ENCODE peak calls at places on chromosomes 12 and 14, in ten cellular contexts. One of them, this sample, is unnamed.

GRCh38 chr14:89445252-89445973 is 28.4 kb upstream of the FOXN3 start:
- DNase-seq in suprapubic skin: no peak
- DNase-seq in tibial nerve: no peak
- DNase-seq in colonic mucosa: no peak
- DNase-seq in GM12878: no peak
- DNase-seq in neural progenitor cell: no peak
- DNase-seq in left ventricle myocardium inferior: no peak
- DNase-seq in psoas muscle: no peak
- DNase-seq in transverse colon: no peak
- DNase-seq in IMR-90: peak
- DNase-seq in this sample: no peak

GRCh38 chr14:104827173-104828055 is 26.5 kb downstream of the ZBTB42 start:
- DNase-seq in suprapubic skin: no peak
- DNase-seq in tibial nerve: no peak
- DNase-seq in colonic mucosa: peak
- DNase-seq in GM12878: no peak
- DNase-seq in neural progenitor cell: peak
- DNase-seq in left ventricle myocardium inferior: no peak
- DNase-seq in psoas muscle: no peak
- DNase-seq in transverse colon: peak
- DNase-seq in IMR-90: peak
- DNase-seq in this sample: no peak

GRCh38 chr12:124679533-124680371 is 112.3 kb upstream of the NCOR2 start:
- DNase-seq in suprapubic skin: no peak
- DNase-seq in tibial nerve: peak
- DNase-seq in colonic mucosa: peak
- DNase-seq in GM12878: no peak
- DNase-seq in neural progenitor cell: no peak
- DNase-seq in left ventricle myocardium inferior: peak
- DNase-seq in psoas muscle: peak
- DNase-seq in transverse colon: no peak
- DNase-seq in IMR-90: no peak
- DNase-seq in this sample: peak

GRCh38 chr12:124420972-124421674 is 126.2 kb downstream of the RFLNA start:
- DNase-seq in suprapubic skin: no peak
- DNase-seq in tibial nerve: no peak
- DNase-seq in colonic mucosa: no peak
- DNase-seq in GM12878: no peak
- DNase-seq in neural progenitor cell: no peak
- DNase-seq in left ventricle myocardium inferior: peak
- DNase-seq in psoas muscle: no peak
- DNase-seq in transverse colon: no peak
- DNase-seq in IMR-90: no peak
- DNase-seq in this sample: peak

GRCh38 chr12:131098178-131098981 is 144.7 kb downstream of the ADGRD1 start:
- DNase-seq in suprapubic skin: peak
- DNase-seq in tibial nerve: peak
- DNase-seq in colonic mucosa: no peak
- DNase-seq in GM12878: no peak
- DNase-seq in neural progenitor cell: no peak
- DNase-seq in left ventricle myocardium inferior: no peak
- DNase-seq in psoas muscle: peak
- DNase-seq in transverse colon: no peak
- DNase-seq in IMR-90: no peak
- DNase-seq in this sample: no peak

GRCh38 chr12:27973487-27973890 is 956 bp upstream of the PTHLH start:
- DNase-seq in suprapubic skin: no peak
- DNase-seq in tibial nerve: no peak
- DNase-seq in colonic mucosa: no peak
- DNase-seq in GM12878: no peak
- DNase-seq in neural progenitor cell: no peak
- DNase-seq in left ventricle myocardium inferior: no peak
- DNase-seq in psoas muscle: no peak
- DNase-seq in transverse colon: no peak
- DNase-seq in IMR-90: peak
- DNase-seq in this sample: no peak

GRCh38 chr12:77685112-77685511 is 145.6 kb upstream of the NAV3 start:
- DNase-seq in suprapubic skin: peak
- DNase-seq in tibial nerve: peak
- DNase-seq in colonic mucosa: peak
- DNase-seq in GM12878: peak
- DNase-seq in neural progenitor cell: peak
- DNase-seq in left ventricle myocardium inferior: no peak
- DNase-seq in psoas muscle: peak
- DNase-seq in transverse colon: peak
- DNase-seq in IMR-90: peak
- DNase-seq in this sample: no peak

GRCh38 chr14:32081901-32082300 is 4.8 kb downstream of the ARHGAP5 start:
- DNase-seq in suprapubic skin: no peak
- DNase-seq in tibial nerve: no peak
- DNase-seq in colonic mucosa: no peak
- DNase-seq in GM12878: no peak
- DNase-seq in neural progenitor cell: peak
- DNase-seq in left ventricle myocardium inferior: no peak
- DNase-seq in psoas muscle: no peak
- DNase-seq in transverse colon: no peak
- DNase-seq in IMR-90: no peak
- DNase-seq in this sample: no peak

DNA sequence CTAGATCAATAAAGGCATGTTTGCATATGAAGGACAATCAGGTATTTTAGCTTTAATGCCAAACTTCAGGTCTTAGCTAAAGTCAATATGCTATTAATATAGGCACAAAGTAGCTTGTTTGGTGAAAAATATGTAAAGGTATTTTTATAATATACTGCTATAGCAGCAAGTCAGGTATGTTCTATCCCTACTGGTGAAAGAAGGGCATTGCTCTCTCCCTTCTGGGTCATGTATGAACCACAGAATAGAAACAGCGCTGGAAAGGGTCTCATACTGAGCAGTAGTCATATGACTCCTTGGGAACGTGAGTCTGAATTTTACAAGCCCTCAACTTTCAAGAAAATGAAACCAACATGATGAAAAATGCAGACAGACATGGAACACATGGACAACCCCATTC is 314.6 kb downstream of the GRIN2B start:
- DNase-seq in suprapubic skin: no peak
- DNase-seq in tibial nerve: no peak
- DNase-seq in colonic mucosa: no peak
- DNase-seq in GM12878: no peak
- DNase-seq in neural progenitor cell: peak
- DNase-seq in left ventricle myocardium inferior: no peak
- DNase-seq in psoas muscle: no peak
- DNase-seq in transverse colon: no peak
- DNase-seq in IMR-90: no peak
- DNase-seq in this sample: no peak
- TF ChIP-seq CTCF in suprapubic skin: no peak
- TF ChIP-seq CTCF in tibial nerve: no peak
- TF ChIP-seq CTCF in colonic mucosa: no peak
- TF ChIP-seq CTCF in GM12878: no peak
- TF ChIP-seq CTCF in neural progenitor cell: peak
- TF ChIP-seq CTCF in left ventricle myocardium inferior: no peak
- TF ChIP-seq CTCF in psoas muscle: no peak
- TF ChIP-seq CTCF in transverse colon: peak
- TF ChIP-seq CTCF in IMR-90: no peak
- TF ChIP-seq CTCF in this sample: no peak

DNA sequence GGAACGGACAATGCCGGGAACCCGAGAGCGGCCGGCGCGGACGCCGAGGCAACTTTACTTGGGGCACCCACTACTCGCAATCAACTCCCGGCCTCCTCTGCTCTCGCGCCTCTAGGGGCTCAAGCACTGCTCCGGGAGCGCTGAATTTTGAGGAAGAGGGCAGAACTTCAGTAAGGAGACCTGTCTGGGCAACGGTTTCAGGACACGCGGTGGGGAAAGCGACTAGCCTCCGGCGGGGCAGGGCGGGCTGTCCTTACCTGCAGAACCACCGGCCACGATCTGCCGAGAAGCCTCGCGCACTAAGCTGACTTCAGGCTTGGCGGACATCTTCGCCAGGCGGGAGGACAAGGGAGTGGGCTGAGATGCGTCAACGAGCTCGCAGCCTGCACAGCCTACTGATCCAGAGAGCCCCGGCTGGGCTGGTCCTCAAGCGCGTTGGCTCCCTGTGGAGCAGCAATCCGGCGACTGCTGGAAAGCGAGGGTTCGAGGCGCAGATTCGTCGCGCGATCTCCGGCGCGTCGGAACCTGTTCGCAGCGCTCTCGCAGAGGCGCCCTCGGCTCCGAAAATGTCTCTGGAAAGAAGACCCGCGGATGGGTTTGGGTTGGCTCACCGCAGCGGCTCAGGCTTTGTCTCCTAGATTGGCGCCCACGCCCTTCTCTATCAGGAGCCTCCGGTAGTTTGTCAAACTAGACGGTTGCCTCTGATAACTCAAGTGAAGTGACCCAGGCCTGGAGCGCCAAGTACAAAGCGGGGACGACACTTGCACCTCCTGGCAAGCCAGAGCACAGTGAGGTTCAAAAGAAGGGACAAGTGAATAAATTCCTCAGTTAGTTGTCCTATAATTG is at the start of gene SLC25A21:
- DNase-seq in suprapubic skin: peak
- DNase-seq in tibial nerve: peak
- DNase-seq in colonic mucosa: peak
- DNase-seq in GM12878: no peak
- DNase-seq in neural progenitor cell: peak
- DNase-seq in left ventricle myocardium inferior: peak
- DNase-seq in psoas muscle: peak
- DNase-seq in transverse colon: peak
- DNase-seq in IMR-90: peak
- DNase-seq in this sample: peak
- H3K4me3 ChIP-seq in suprapubic skin: peak
- H3K4me3 ChIP-seq in tibial nerve: peak
- H3K4me3 ChIP-seq in colonic mucosa: peak
- H3K4me3 ChIP-seq in GM12878: no peak
- H3K4me3 ChIP-seq in neural progenitor cell: peak
- H3K4me3 ChIP-seq in left ventricle myocardium inferior: peak
- H3K4me3 ChIP-seq in psoas muscle: peak
- H3K4me3 ChIP-seq in transverse colon: peak
- H3K4me3 ChIP-seq in IMR-90: peak
- H3K4me3 ChIP-seq in this sample: peak

DNA sequence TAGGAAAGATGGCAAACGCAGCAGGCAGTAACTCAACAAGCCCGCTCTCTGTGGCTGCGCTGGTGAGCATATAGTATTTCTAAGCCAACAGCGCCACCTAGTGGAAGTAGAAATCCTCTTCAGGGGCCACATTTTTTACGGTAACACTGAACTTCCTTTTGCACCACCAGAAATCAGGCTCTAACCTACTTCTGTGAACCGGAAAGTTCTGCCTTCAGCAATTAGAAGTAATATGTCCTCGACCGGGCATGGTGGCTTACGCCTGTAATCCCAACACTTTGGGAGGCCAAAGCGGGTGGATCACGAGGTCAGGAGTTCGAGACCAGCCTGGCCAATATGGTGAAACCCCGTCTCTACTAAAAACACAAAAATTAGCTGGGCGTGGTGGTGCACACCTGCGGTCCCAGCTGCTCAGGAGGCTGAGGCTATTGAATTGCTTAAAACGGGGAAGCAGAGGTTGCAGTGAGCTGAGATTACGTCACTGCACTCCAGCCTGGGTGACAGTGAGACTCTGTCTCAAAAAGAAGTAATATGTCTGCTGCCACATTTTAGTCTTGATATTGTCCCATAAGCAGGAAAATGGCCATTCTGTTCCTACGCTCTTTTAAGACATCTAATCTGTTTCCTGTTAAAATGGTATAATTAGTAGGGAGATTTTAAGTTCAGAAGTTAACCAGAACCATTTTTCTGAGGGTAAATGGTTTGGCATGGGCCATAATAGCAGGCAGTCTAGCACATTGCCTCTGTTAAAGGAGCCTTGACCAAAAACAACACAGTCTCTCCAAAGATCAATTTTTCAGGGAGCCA is 26.7 kb downstream of the APOBEC1 start:
- DNase-seq in suprapubic skin: peak
- DNase-seq in tibial nerve: peak
- DNase-seq in colonic mucosa: peak
- DNase-seq in GM12878: peak
- DNase-seq in neural progenitor cell: peak
- DNase-seq in left ventricle myocardium inferior: peak
- DNase-seq in psoas muscle: peak
- DNase-seq in transverse colon: peak
- DNase-seq in IMR-90: peak
- DNase-seq in this sample: peak
- H3K27ac ChIP-seq in suprapubic skin: no peak
- H3K27ac ChIP-seq in tibial nerve: no peak
- H3K27ac ChIP-seq in colonic mucosa: no peak
- H3K27ac ChIP-seq in GM12878: no peak
- H3K27ac ChIP-seq in neural progenitor cell: no peak
- H3K27ac ChIP-seq in left ventricle myocardium inferior: no peak
- H3K27ac ChIP-seq in psoas muscle: no peak
- H3K27ac ChIP-seq in transverse colon: no peak
- H3K27ac ChIP-seq in IMR-90: no peak
- H3K27ac ChIP-seq in this sample: no peak

GRCh38 chr14:22872833-22873520 is 1.4 kb downstream of the LRP10 start:
- DNase-seq in suprapubic skin: no peak
- DNase-seq in tibial nerve: no peak
- DNase-seq in colonic mucosa: no peak
- DNase-seq in GM12878: no peak
- DNase-seq in neural progenitor cell: no peak
- DNase-seq in left ventricle myocardium inferior: no peak
- DNase-seq in psoas muscle: no peak
- DNase-seq in transverse colon: no peak
- DNase-seq in IMR-90: no peak
- DNase-seq in this sample: no peak

GRCh38 chr14:22875003-22875747 is 3.6 kb downstream of the LRP10 start:
- DNase-seq in suprapubic skin: no peak
- DNase-seq in tibial nerve: no peak
- DNase-seq in colonic mucosa: no peak
- DNase-seq in GM12878: no peak
- DNase-seq in neural progenitor cell: no peak
- DNase-seq in left ventricle myocardium inferior: no peak
- DNase-seq in psoas muscle: no peak
- DNase-seq in transverse colon: no peak
- DNase-seq in IMR-90: no peak
- DNase-seq in this sample: no peak

GRCh38 chr14:22871200-22871961 is at the start of gene LRP10:
- DNase-seq in suprapubic skin: peak
- DNase-seq in tibial nerve: peak
- DNase-seq in colonic mucosa: peak
- DNase-seq in GM12878: peak
- DNase-seq in neural progenitor cell: peak
- DNase-seq in left ventricle myocardium inferior: peak
- DNase-seq in psoas muscle: peak
- DNase-seq in transverse colon: peak
- DNase-seq in IMR-90: peak
- DNase-seq in this sample: peak

GRCh38 chr14:22870811-22871199 is 735 bp upstream of the LRP10 start:
- DNase-seq in suprapubic skin: no peak
- DNase-seq in tibial nerve: no peak
- DNase-seq in colonic mucosa: no peak
- DNase-seq in GM12878: no peak
- DNase-seq in neural progenitor cell: no peak
- DNase-seq in left ventricle myocardium inferior: no peak
- DNase-seq in psoas muscle: no peak
- DNase-seq in transverse colon: no peak
- DNase-seq in IMR-90: no peak
- DNase-seq in this sample: no peak

DNA sequence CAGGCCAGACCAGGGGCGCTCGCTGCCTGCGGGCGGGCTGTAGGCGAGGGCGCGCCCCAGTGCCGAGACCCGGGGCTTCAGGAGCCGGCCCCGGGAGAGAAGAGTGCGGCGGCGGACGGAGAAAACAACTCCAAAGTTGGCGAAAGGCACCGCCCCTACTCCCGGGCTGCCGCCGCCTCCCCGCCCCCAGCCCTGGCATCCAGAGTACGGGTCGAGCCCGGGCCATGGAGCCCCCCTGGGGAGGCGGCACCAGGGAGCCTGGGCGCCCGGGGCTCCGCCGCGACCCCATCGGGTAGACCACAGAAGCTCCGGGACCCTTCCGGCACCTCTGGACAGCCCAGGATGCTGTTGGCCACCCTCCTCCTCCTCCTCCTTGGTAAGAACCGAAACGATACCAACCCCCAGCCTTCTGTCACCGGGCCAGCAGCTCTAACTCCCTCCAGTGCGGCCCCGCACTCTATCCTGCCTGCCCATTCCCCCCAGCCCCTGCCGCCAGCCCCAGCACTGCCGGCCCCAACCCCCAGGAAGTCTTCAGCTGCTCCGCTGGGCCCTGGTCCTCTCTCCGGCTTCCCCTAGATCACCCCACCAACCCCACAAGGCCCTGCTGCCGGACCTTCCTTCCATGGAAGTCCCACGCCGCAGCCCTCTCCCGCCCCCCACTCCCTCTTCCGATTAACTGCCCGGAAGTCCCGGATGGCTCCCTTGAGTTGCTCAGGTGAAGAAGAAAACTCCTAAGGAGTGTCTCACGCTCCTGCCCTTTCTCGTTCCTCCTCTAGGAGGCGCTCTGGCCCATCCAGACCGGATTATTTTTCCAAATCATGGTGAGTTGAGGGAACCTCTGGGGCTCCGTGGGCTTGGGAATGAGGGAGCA is 657 bp downstream of the LRP10 start:
- DNase-seq in suprapubic skin: peak
- DNase-seq in tibial nerve: peak
- DNase-seq in colonic mucosa: peak
- DNase-seq in GM12878: no peak
- DNase-seq in neural progenitor cell: peak
- DNase-seq in left ventricle myocardium inferior: peak
- DNase-seq in psoas muscle: peak
- DNase-seq in transverse colon: peak
- DNase-seq in IMR-90: peak
- DNase-seq in this sample: no peak
- TF ChIP-seq CTCF in suprapubic skin: peak
- TF ChIP-seq CTCF in tibial nerve: peak
- TF ChIP-seq CTCF in colonic mucosa: peak
- TF ChIP-seq CTCF in GM12878: peak
- TF ChIP-seq CTCF in neural progenitor cell: peak
- TF ChIP-seq CTCF in left ventricle myocardium inferior: peak
- TF ChIP-seq CTCF in psoas muscle: peak
- TF ChIP-seq CTCF in transverse colon: peak
- TF ChIP-seq CTCF in IMR-90: peak
- TF ChIP-seq CTCF in this sample: peak